ENCODE peak calls at places on chromosome 12, in five cellular contexts. One of them, this sample, is unnamed.

GRCh38 chr12:61452076-61452475 is 808.1 kb upstream of the USP15 start:
- DNase-seq in cardiac septum: no peak
- DNase-seq in pancreas: no peak
- DNase-seq in activated CD4-positive, alpha-beta T cell treated with anti-CD3 and anti-CD28 coated beads, Interleukin-2, amount 50 U/mL, for 4 hours: no peak
- DNase-seq in NCI-H510A treated with DMSO at 0.1 percent for 48 hours: no peak
- DNase-seq in this sample: no peak

GRCh38 chr12:6950944-6951540 is at the start of gene PTPN6:
- DNase-seq in cardiac septum: peak
- DNase-seq in pancreas: peak
- DNase-seq in activated CD4-positive, alpha-beta T cell treated with anti-CD3 and anti-CD28 coated beads, Interleukin-2, amount 50 U/mL, for 4 hours: peak
- DNase-seq in NCI-H510A treated with DMSO at 0.1 percent for 48 hours: no peak
- DNase-seq in this sample: no peak

GRCh38 chr12:56151672-56152131 is 685 bp upstream of the MYL6B start:
- DNase-seq in cardiac septum: no peak
- DNase-seq in pancreas: peak
- DNase-seq in activated CD4-positive, alpha-beta T cell treated with anti-CD3 and anti-CD28 coated beads, Interleukin-2, amount 50 U/mL, for 4 hours: peak
- DNase-seq in NCI-H510A treated with DMSO at 0.1 percent for 48 hours: peak
- DNase-seq in this sample: no peak

GRCh38 chr12:104464899-104465298 is 8.2 kb downstream of the CHST11 start:
- DNase-seq in cardiac septum: no peak
- DNase-seq in pancreas: no peak
- DNase-seq in activated CD4-positive, alpha-beta T cell treated with anti-CD3 and anti-CD28 coated beads, Interleukin-2, amount 50 U/mL, for 4 hours: no peak
- DNase-seq in NCI-H510A treated with DMSO at 0.1 percent for 48 hours: no peak
- DNase-seq in this sample: no peak

GRCh38 chr12:46300906-46301305 is 32.1 kb upstream of the SLC38A1 start:
- DNase-seq in cardiac septum: no peak
- DNase-seq in pancreas: no peak
- DNase-seq in activated CD4-positive, alpha-beta T cell treated with anti-CD3 and anti-CD28 coated beads, Interleukin-2, amount 50 U/mL, for 4 hours: no peak
- DNase-seq in NCI-H510A treated with DMSO at 0.1 percent for 48 hours: peak
- DNase-seq in this sample: no peak

GRCh38 chr12:51891843-51892242 is 3.9 kb downstream of the ANKRD33 start:
- DNase-seq in cardiac septum: no peak
- DNase-seq in pancreas: no peak
- DNase-seq in activated CD4-positive, alpha-beta T cell treated with anti-CD3 and anti-CD28 coated beads, Interleukin-2, amount 50 U/mL, for 4 hours: no peak
- DNase-seq in NCI-H510A treated with DMSO at 0.1 percent for 48 hours: no peak
- DNase-seq in this sample: no peak

GRCh38 chr12:67697981-67698380 is 49.4 kb downstream of the DYRK2 start:
- DNase-seq in cardiac septum: no peak
- DNase-seq in pancreas: no peak
- DNase-seq in activated CD4-positive, alpha-beta T cell treated with anti-CD3 and anti-CD28 coated beads, Interleukin-2, amount 50 U/mL, for 4 hours: no peak
- DNase-seq in NCI-H510A treated with DMSO at 0.1 percent for 48 hours: no peak
- DNase-seq in this sample: no peak

GRCh38 chr12:50325890-50326391 is 42.6 kb upstream of the LIMA1 start:
- DNase-seq in cardiac septum: no peak
- DNase-seq in pancreas: no peak
- DNase-seq in activated CD4-positive, alpha-beta T cell treated with anti-CD3 and anti-CD28 coated beads, Interleukin-2, amount 50 U/mL, for 4 hours: no peak
- DNase-seq in NCI-H510A treated with DMSO at 0.1 percent for 48 hours: no peak
- DNase-seq in this sample: peak

GRCh38 chr12:13154027-13154538 is 42.4 kb upstream of the EMP1 start:
- DNase-seq in cardiac septum: no peak
- DNase-seq in pancreas: no peak
- DNase-seq in activated CD4-positive, alpha-beta T cell treated with anti-CD3 and anti-CD28 coated beads, Interleukin-2, amount 50 U/mL, for 4 hours: no peak
- DNase-seq in NCI-H510A treated with DMSO at 0.1 percent for 48 hours: no peak
- DNase-seq in this sample: no peak

GRCh38 chr12:94262228-94263010 is 114.0 kb downstream of the PLXNC1 start:
- DNase-seq in cardiac septum: peak
- DNase-seq in pancreas: peak
- DNase-seq in activated CD4-positive, alpha-beta T cell treated with anti-CD3 and anti-CD28 coated beads, Interleukin-2, amount 50 U/mL, for 4 hours: peak
- DNase-seq in NCI-H510A treated with DMSO at 0.1 percent for 48 hours: no peak
- DNase-seq in this sample: peak

GRCh38 chr12:77924703-77925102 is 94.0 kb downstream of the NAV3 start:
- DNase-seq in cardiac septum: no peak
- DNase-seq in pancreas: no peak
- DNase-seq in activated CD4-positive, alpha-beta T cell treated with anti-CD3 and anti-CD28 coated beads, Interleukin-2, amount 50 U/mL, for 4 hours: no peak
- DNase-seq in NCI-H510A treated with DMSO at 0.1 percent for 48 hours: no peak
- DNase-seq in this sample: no peak

GRCh38 chr12:119695034-119695433 is 27.1 kb downstream of the PRKAB1 start:
- DNase-seq in cardiac septum: no peak
- DNase-seq in pancreas: no peak
- DNase-seq in activated CD4-positive, alpha-beta T cell treated with anti-CD3 and anti-CD28 coated beads, Interleukin-2, amount 50 U/mL, for 4 hours: no peak
- DNase-seq in NCI-H510A treated with DMSO at 0.1 percent for 48 hours: peak
- DNase-seq in this sample: no peak

GRCh38 chr12:78035913-78036658 is 205.4 kb downstream of the NAV3 start:
- DNase-seq in cardiac septum: no peak
- DNase-seq in pancreas: no peak
- DNase-seq in activated CD4-positive, alpha-beta T cell treated with anti-CD3 and anti-CD28 coated beads, Interleukin-2, amount 50 U/mL, for 4 hours: no peak
- DNase-seq in NCI-H510A treated with DMSO at 0.1 percent for 48 hours: peak
- DNase-seq in this sample: no peak

GRCh38 chr12:64806593-64806992 is 17.9 kb upstream of the TBC1D30 start:
- DNase-seq in cardiac septum: no peak
- DNase-seq in pancreas: no peak
- DNase-seq in activated CD4-positive, alpha-beta T cell treated with anti-CD3 and anti-CD28 coated beads, Interleukin-2, amount 50 U/mL, for 4 hours: no peak
- DNase-seq in NCI-H510A treated with DMSO at 0.1 percent for 48 hours: no peak
- DNase-seq in this sample: no peak

GRCh38 chr12:78864483-78865296 is at the start of gene SYT1:
- DNase-seq in cardiac septum: no peak
- DNase-seq in pancreas: peak
- DNase-seq in activated CD4-positive, alpha-beta T cell treated with anti-CD3 and anti-CD28 coated beads, Interleukin-2, amount 50 U/mL, for 4 hours: no peak
- DNase-seq in NCI-H510A treated with DMSO at 0.1 percent for 48 hours: peak
- DNase-seq in this sample: peak

GRCh38 chr12:6766651-6767300 is 613 bp downstream of the PTMS start:
- DNase-seq in cardiac septum: peak
- DNase-seq in pancreas: peak
- DNase-seq in activated CD4-positive, alpha-beta T cell treated with anti-CD3 and anti-CD28 coated beads, Interleukin-2, amount 50 U/mL, for 4 hours: no peak
- DNase-seq in NCI-H510A treated with DMSO at 0.1 percent for 48 hours: peak
- DNase-seq in this sample: peak

GRCh38 chr12:80607361-80608135 is 99.9 kb upstream of the MYF6 start:
- DNase-seq in cardiac septum: no peak
- DNase-seq in pancreas: no peak
- DNase-seq in activated CD4-positive, alpha-beta T cell treated with anti-CD3 and anti-CD28 coated beads, Interleukin-2, amount 50 U/mL, for 4 hours: no peak
- DNase-seq in NCI-H510A treated with DMSO at 0.1 percent for 48 hours: no peak
- DNase-seq in this sample: no peak

GRCh38 chr12:76878899-76879709 is at the start of gene CSRP2:
- DNase-seq in cardiac septum: peak
- DNase-seq in pancreas: peak
- DNase-seq in activated CD4-positive, alpha-beta T cell treated with anti-CD3 and anti-CD28 coated beads, Interleukin-2, amount 50 U/mL, for 4 hours: peak
- DNase-seq in NCI-H510A treated with DMSO at 0.1 percent for 48 hours: peak
- DNase-seq in this sample: peak

GRCh38 chr12:112778400-112778799 is 13.1 kb upstream of the RPH3A start:
- DNase-seq in cardiac septum: no peak
- DNase-seq in pancreas: no peak
- DNase-seq in activated CD4-positive, alpha-beta T cell treated with anti-CD3 and anti-CD28 coated beads, Interleukin-2, amount 50 U/mL, for 4 hours: no peak
- DNase-seq in NCI-H510A treated with DMSO at 0.1 percent for 48 hours: no peak
- DNase-seq in this sample: no peak